ENCODE peak calls at places on chromosomes 6 and 20, in six cellular contexts. W is AG10803; N is stimulated activated CD4-positive, alpha-beta T cell treated with anti-CD3 and anti-CD28 coated beads, Interleukin-12 subunit alpha, Interleukin-12 subunit beta, amount 100 ng/mL, for 4 hours; M is NCI-H1105; O is GM10248; P is Calu3. B is an unnamed sample.

GRCh38 chr6:61977116-61977515 is 308.9 kb downstream of the KHDRBS2 start:
- DNase-seq in M (no peak), N (no peak), P (no peak), O (no peak), W (no peak), B (no peak)

GRCh38 chr6:167509853-167510220 is 185.0 kb downstream of the TTLL2 start:
- DNase-seq in O (no peak), P (no peak), M (no peak), N (no peak), W (no peak), B (no peak)

GRCh38 chr6:139577991-139578604 is 203.7 kb upstream of the CITED2 start:
- DNase-seq in W (peak; percentile 94), N (no peak), M (no peak), O (no peak), P (no peak), B (no peak)

GRCh38 chr6:156866181-156866862 is 89.1 kb downstream of the ARID1B start:
- DNase-seq in N (no peak), O (peak; percentile 36), P (no peak), W (no peak), M (no peak), B (no peak)

GRCh38 chr20:5865604-5866003 is 84.7 kb downstream of the TRMT6 start:
- DNase-seq in M (no peak), P (no peak), O (no peak), N (no peak), W (no peak), B (no peak)

GRCh38 chr6:165439928-165440554 is 130.6 kb upstream of the C6orf118 start:
- DNase-seq in P (no peak), N (no peak), O (peak; percentile 12), M (peak; percentile 70), W (peak; percentile 54), B (no peak)

GRCh38 chr20:59439243-59439642 is 138.8 kb downstream of the EDN3 start:
- DNase-seq in N (no peak), W (no peak), M (no peak), O (no peak), P (peak; percentile 22), B (no peak)

GRCh38 chr6:121222656-121223055 is 111.6 kb downstream of the TBC1D32 start:
- DNase-seq in W (peak; percentile 40), M (no peak), O (no peak), N (no peak), P (no peak), B (no peak)

GRCh38 chr20:24693466-24694156 is 224.2 kb downstream of the SYNDIG1 start:
- DNase-seq in N (no peak), O (no peak), W (no peak), M (no peak), P (no peak), B (no peak)

GRCh38 chr6:167742719-167743303 is 83.9 kb upstream of the AFDN start:
- DNase-seq in W (no peak), P (peak; percentile 20), N (no peak), M (no peak), O (no peak), B (peak; percentile 79)

GRCh38 chr20:45010399-45010828 is 44.1 kb downstream of the STK4 start:
- DNase-seq in P (no peak), N (no peak), O (no peak), W (peak; percentile 30), M (no peak), B (no peak)

GRCh38 chr20:20665200-20665599 is 47.2 kb downstream of the RALGAPA2 start:
- DNase-seq in O (no peak), P (no peak), M (no peak), W (no peak), N (no peak), B (no peak)

B was measured in ELF-1.